ENCODE peak calls at places on chromosomes 4 and X, in four cellular contexts. X is HT1080, V is Kasumi-1, R is GM10248. O is an unnamed sample.

GRCh38 chr4:132001542-132001941 is 1147.6 kb upstream of the PCDH10 start:
- DNase-seq in X (peak), V (no peak), R (no peak), O (no peak)

GRCh38 chrX:24837966-24838365 is 144.2 kb downstream of the POLA1 start:
- DNase-seq in X (no peak), V (no peak), R (no peak), O (no peak)

GRCh38 chrX:3713937-3714434 is 537 bp upstream of the PRKX start:
- DNase-seq in X (no peak), V (no peak), R (no peak), O (no peak)

GRCh38 chr4:17574206-17574605 is 2.8 kb upstream of the LAP3 start:
- DNase-seq in X (no peak), V (no peak), R (no peak), O (no peak)

GRCh38 chrX:29461039-29461438 is 754.3 kb upstream of the MAGEB2 start:
- DNase-seq in X (no peak), V (no peak), R (no peak), O (no peak)

GRCh38 chr4:71470547-71470946 is 131.7 kb downstream of the SLC4A4 start:
- DNase-seq in X (no peak), V (no peak), R (no peak), O (no peak)

GRCh38 chr4:55124337-55125076 is 888 bp downstream of the KDR start:
- DNase-seq in X (no peak), V (no peak), R (no peak), O (no peak)

GRCh38 chrX:106692425-106693075 is 34.0 kb upstream of the RNF128 start:
- DNase-seq in X (no peak), V (no peak), R (no peak), O (no peak)

GRCh38 chrX:153460826-153461225 is 9.6 kb downstream of the HAUS7 start:
- DNase-seq in X (peak), V (peak), R (peak), O (no peak)

GRCh38 chr4:99861120-99861905 is 32.9 kb downstream of the LAMTOR3 start:
- DNase-seq in X (peak), V (no peak), R (no peak), O (no peak)

GRCh38 chr4:103018391-103019318 is 850 bp downstream of the SLC9B1 start:
- DNase-seq in X (no peak), V (no peak), R (no peak), O (no peak)

GRCh38 chrX:154123241-154124219 is 20.5 kb upstream of the OPN1LW start:
- DNase-seq in X (no peak), V (peak), R (no peak), O (no peak)

GRCh38 chr4:1294891-1295290 is 5.2 kb downstream of the MAEA start:
- DNase-seq in X (no peak), V (no peak), R (no peak), O (no peak)

GRCh38 chr4:36310793-36311192 is 29.4 kb downstream of the DTHD1 start:
- DNase-seq in X (peak), V (peak), R (peak), O (no peak)

GRCh38 chrX:68822641-68823410 is 6.0 kb upstream of the EFNB1 start:
- DNase-seq in X (peak), V (peak), R (peak), O (peak)

GRCh38 chrX:101759000-101759399 is 99.3 kb upstream of the ARMCX2 start:
- DNase-seq in X (peak), V (peak), R (no peak), O (peak)

GRCh38 chr4:83013420-83013867 is 2.8 kb upstream of the LIN54 start:
- DNase-seq in X (no peak), V (no peak), R (no peak), O (no peak)

GRCh38 chr4:86831262-86832090 is 17.7 kb downstream of the SLC10A6 start:
- DNase-seq in X (peak), V (no peak), R (no peak), O (peak)

GRCh38 chr4:138839574-138839973 is 176.0 kb upstream of the NOCT start:
- DNase-seq in X (no peak), V (no peak), R (no peak), O (no peak)

GRCh38 chr4:2250764-2251072 is 8.8 kb upstream of the HAUS3 start:
- DNase-seq in X (no peak), V (no peak), R (no peak), O (no peak)

GRCh38 chr4:110424144-110424543 is 51.8 kb upstream of the ENPEP start:
- DNase-seq in X (no peak), V (no peak), R (no peak), O (no peak)

GRCh38 chr4:121229993-121230392 is 65.9 kb upstream of the TNIP3 start:
- DNase-seq in X (no peak), V (no peak), R (no peak), O (no peak)

GRCh38 chrX:21800344-21800770 is 39.1 kb upstream of the MBTPS2 start:
- DNase-seq in X (peak), V (no peak), R (no peak), O (peak)

GRCh38 chr4:73868206-73869129 is 725 bp upstream of the CXCL1 start:
- DNase-seq in X (no peak), V (peak), R (no peak), O (no peak)

GRCh38 chr4:176380352-176381157 is 60.8 kb downstream of the SPCS3 start:
- DNase-seq in X (no peak), V (no peak), R (no peak), O (no peak)

GRCh38 chrX:104707572-104707971 is 141.6 kb downstream of the IL1RAPL2 start:
- DNase-seq in X (no peak), V (no peak), R (no peak), O (no peak)

GRCh38 chrX:35726176-35726575 is 72.0 kb upstream of the MAGEB16 start:
- DNase-seq in X (peak), V (peak), R (no peak), O (no peak)

GRCh38 chr4:7160951-7161440 is 31.3 kb upstream of the SORCS2 start:
- DNase-seq in X (no peak), V (no peak), R (no peak), O (no peak)

O was measured in HS-27A.